ENCODE peak calls at places on chromosome 18, in six cellular contexts. One of them, this sample, is unnamed.

GRCh38 chr18:22494771-22495170 is 77.1 kb upstream of the CTAGE1 start:
- DNase-seq in mesenchymal stem cell: peak; percentile 45
- DNase-seq in IMR-90: peak; percentile 64
- DNase-seq in H9: no peak
- DNase-seq in H1: no peak
- DNase-seq in mesendoderm: no peak
- DNase-seq in this sample: no peak

GRCh38 chr18:34742761-34743366 is 32.8 kb downstream of the DTNA start:
- DNase-seq in mesenchymal stem cell: no peak
- DNase-seq in IMR-90: no peak
- DNase-seq in H9: no peak
- DNase-seq in H1: no peak
- DNase-seq in mesendoderm: no peak
- DNase-seq in this sample: no peak

GRCh38 chr18:32425466-32425865 is 45.2 kb downstream of the GAREM1 start:
- DNase-seq in mesenchymal stem cell: peak; percentile 76
- DNase-seq in IMR-90: peak; percentile 60
- DNase-seq in H9: no peak
- DNase-seq in H1: no peak
- DNase-seq in mesendoderm: no peak
- DNase-seq in this sample: no peak

GRCh38 chr18:71485578-71485977 is 1058.6 kb downstream of the CBLN2 start:
- DNase-seq in mesenchymal stem cell: no peak
- DNase-seq in IMR-90: no peak
- DNase-seq in H9: no peak
- DNase-seq in H1: no peak
- DNase-seq in mesendoderm: no peak
- DNase-seq in this sample: no peak

GRCh38 chr18:49731421-49731841 is 81.9 kb downstream of the ACAA2 start:
- DNase-seq in mesenchymal stem cell: no peak
- DNase-seq in IMR-90: no peak
- DNase-seq in H9: no peak
- DNase-seq in H1: no peak
- DNase-seq in mesendoderm: no peak
- DNase-seq in this sample: no peak

GRCh38 chr18:10064267-10064666 is 150.5 kb downstream of the VAPA start:
- DNase-seq in mesenchymal stem cell: no peak
- DNase-seq in IMR-90: no peak
- DNase-seq in H9: no peak
- DNase-seq in H1: no peak
- DNase-seq in mesendoderm: no peak
- DNase-seq in this sample: no peak

GRCh38 chr18:80070825-80071224 is 36.6 kb downstream of the RBFA start:
- DNase-seq in mesenchymal stem cell: no peak
- DNase-seq in IMR-90: no peak
- DNase-seq in H9: no peak
- DNase-seq in H1: no peak
- DNase-seq in mesendoderm: peak; percentile 15
- DNase-seq in this sample: no peak

GRCh38 chr18:46623541-46623940 is 33.5 kb downstream of the LOXHD1 start:
- DNase-seq in mesenchymal stem cell: no peak
- DNase-seq in IMR-90: no peak
- DNase-seq in H9: no peak
- DNase-seq in H1: no peak
- DNase-seq in mesendoderm: no peak
- DNase-seq in this sample: no peak

GRCh38 chr18:12007063-12007462 is 25.8 kb downstream of the IMPA2 start:
- DNase-seq in mesenchymal stem cell: no peak
- DNase-seq in IMR-90: no peak
- DNase-seq in H9: no peak
- DNase-seq in H1: no peak
- DNase-seq in mesendoderm: no peak
- DNase-seq in this sample: no peak

GRCh38 chr18:3898866-3899613 is 449.1 kb downstream of the TGIF1 start:
- DNase-seq in mesenchymal stem cell: no peak
- DNase-seq in IMR-90: no peak
- DNase-seq in H9: no peak
- DNase-seq in H1: no peak
- DNase-seq in mesendoderm: no peak
- DNase-seq in this sample: no peak

GRCh38 chr18:80034852-80035406 is 695 bp downstream of the RBFA start:
- DNase-seq in mesenchymal stem cell: peak; percentile 6
- DNase-seq in IMR-90: no peak
- DNase-seq in H9: no peak
- DNase-seq in H1: no peak
- DNase-seq in mesendoderm: no peak
- DNase-seq in this sample: no peak

GRCh38 chr18:12960846-12961397 is 13.1 kb downstream of the SEH1L start:
- DNase-seq in mesenchymal stem cell: no peak
- DNase-seq in IMR-90: no peak
- DNase-seq in H9: no peak
- DNase-seq in H1: no peak
- DNase-seq in mesendoderm: no peak
- DNase-seq in this sample: no peak

GRCh38 chr18:55386545-55386944 is 201.4 kb downstream of the TCF4 start:
- DNase-seq in mesenchymal stem cell: no peak
- DNase-seq in IMR-90: no peak
- DNase-seq in H9: no peak
- DNase-seq in H1: no peak
- DNase-seq in mesendoderm: peak; percentile 31
- DNase-seq in this sample: no peak

GRCh38 chr18:50397023-50397422 is 22.2 kb downstream of the SKA1 start:
- DNase-seq in mesenchymal stem cell: no peak
- DNase-seq in IMR-90: no peak
- DNase-seq in H9: no peak
- DNase-seq in H1: no peak
- DNase-seq in mesendoderm: peak; percentile 34
- DNase-seq in this sample: no peak

GRCh38 chr18:3044931-3045698 is 32.2 kb upstream of the LPIN2 start:
- DNase-seq in mesenchymal stem cell: no peak
- DNase-seq in IMR-90: no peak
- DNase-seq in H9: no peak
- DNase-seq in H1: no peak
- DNase-seq in mesendoderm: no peak
- DNase-seq in this sample: no peak

GRCh38 chr18:63421514-63421913 is 762 bp downstream of the VPS4B start:
- DNase-seq in mesenchymal stem cell: peak; percentile 37
- DNase-seq in IMR-90: no peak
- DNase-seq in H9: no peak
- DNase-seq in H1: no peak
- DNase-seq in mesendoderm: no peak
- DNase-seq in this sample: no peak

GRCh38 chr18:30451976-30452375 is 590.6 kb downstream of the DSC3 start:
- DNase-seq in mesenchymal stem cell: no peak
- DNase-seq in IMR-90: no peak
- DNase-seq in H9: no peak
- DNase-seq in H1: no peak
- DNase-seq in mesendoderm: no peak
- DNase-seq in this sample: no peak

GRCh38 chr18:76982038-76982437 is 150.5 kb downstream of the MBP start:
- DNase-seq in mesenchymal stem cell: no peak
- DNase-seq in IMR-90: no peak
- DNase-seq in H9: no peak
- DNase-seq in H1: no peak
- DNase-seq in mesendoderm: no peak
- DNase-seq in this sample: no peak

GRCh38 chr18:70228546-70228945 is 23.1 kb upstream of the RTTN start:
- DNase-seq in mesenchymal stem cell: no peak
- DNase-seq in IMR-90: no peak
- DNase-seq in H9: no peak
- DNase-seq in H1: no peak
- DNase-seq in mesendoderm: no peak
- DNase-seq in this sample: no peak

DNA sequence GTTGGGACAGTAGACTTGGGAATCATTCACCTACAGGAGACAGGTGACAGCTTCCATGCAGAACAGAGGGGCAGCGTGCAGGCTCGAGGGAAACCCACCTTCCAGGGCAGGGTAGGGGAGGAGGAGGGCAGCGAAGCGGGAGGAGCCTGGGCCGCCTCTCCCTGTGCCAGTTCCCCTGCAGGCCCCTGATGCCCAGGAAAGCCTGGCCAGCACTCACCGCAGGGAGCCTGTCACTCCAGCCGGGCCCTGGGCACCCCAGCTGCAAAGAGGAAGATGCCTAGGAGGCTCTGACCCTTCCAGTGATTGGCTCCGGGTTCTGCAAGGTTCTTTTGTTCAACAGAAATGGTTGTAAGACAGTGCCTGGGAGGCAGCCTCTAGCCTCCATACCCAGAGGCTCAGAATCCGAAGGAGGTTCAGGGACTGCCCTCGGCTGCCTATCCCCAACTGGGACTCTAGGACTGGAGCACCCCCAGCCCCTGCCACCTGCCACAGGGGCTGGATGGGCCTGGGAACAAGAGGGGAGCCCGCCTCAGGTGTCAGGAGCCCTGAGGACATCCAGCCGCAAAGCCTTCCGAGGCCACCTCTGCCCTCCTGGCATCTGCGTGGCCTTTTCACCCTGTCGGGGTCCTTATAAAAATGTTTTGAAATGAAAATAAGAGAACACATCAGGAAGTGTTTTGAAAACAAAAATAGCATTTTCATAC is 103.2 kb downstream of the PTGR3 start:
- DNase-seq in mesenchymal stem cell: no peak
- DNase-seq in IMR-90: no peak
- DNase-seq in H9: no peak
- DNase-seq in H1: no peak
- DNase-seq in mesendoderm: no peak
- DNase-seq in this sample: no peak
- H2BK15ac ChIP-seq in mesenchymal stem cell: no peak overlapping the region
- H2BK15ac ChIP-seq in IMR-90: no peak overlapping the region
- H2BK15ac ChIP-seq in H9: no peak overlapping the region
- H2BK15ac ChIP-seq in H1: no peak overlapping the region
- H2BK15ac ChIP-seq in mesendoderm: no peak overlapping the region
- H2BK15ac ChIP-seq in this sample: no peak overlapping the region

DNA sequence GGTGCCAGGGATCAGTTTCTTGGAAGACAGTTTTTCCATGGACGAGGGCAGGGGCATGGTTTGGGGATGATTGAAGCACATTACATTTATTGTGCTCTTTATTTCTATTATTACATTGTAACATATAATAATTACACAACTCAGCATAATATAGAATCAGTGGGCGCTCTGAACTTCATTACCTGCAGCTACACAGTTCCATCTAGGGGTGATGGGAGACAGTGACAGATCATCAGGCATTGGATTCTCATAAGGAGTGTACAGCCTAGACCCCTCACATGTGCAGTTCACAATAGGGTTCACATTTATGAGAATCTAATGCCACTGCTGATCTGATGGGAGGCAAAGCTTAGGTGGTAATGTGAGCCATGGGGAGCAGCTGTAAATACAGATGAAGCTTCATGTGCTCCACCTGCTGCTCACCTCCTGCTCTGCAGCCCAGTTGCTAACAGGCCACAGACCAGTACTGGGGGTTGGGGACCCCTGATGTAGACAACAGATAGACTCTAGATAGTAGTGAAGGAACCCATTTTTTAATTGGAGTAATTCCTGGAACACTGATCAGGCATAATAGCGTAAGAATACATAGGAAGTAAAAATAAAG is 41.5 kb upstream of the MC4R start:
- DNase-seq in mesenchymal stem cell: peak; percentile 38
- DNase-seq in IMR-90: peak; percentile 7
- DNase-seq in H9: peak; percentile 61
- DNase-seq in H1: peak; percentile 3
- DNase-seq in mesendoderm: peak; percentile 49
- DNase-seq in this sample: no peak
- H4K8ac ChIP-seq in mesenchymal stem cell: no peak overlapping the region
- H4K8ac ChIP-seq in IMR-90: no peak overlapping the region
- H4K8ac ChIP-seq in H9: no peak overlapping the region
- H4K8ac ChIP-seq in H1: no peak overlapping the region
- H4K8ac ChIP-seq in mesendoderm: no peak overlapping the region
- H4K8ac ChIP-seq in this sample: no peak overlapping the region

DNA sequence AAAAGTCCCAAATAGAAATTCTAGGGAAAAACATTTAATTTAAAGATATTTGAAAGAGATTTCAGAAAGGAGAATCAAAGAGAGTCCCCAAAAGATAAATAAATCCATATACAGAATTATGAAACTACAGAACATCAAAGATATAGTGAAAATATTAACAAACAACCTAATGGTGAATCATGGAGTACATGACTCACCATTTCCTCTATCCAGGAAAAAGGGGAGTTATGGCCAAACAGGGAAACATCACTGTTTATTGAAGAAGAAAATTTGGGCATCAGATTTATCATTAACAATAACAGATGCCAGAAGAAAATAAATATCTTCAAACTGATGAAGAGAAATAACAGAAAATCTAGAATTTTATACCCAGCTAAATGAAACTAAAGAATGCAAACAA is 448.3 kb downstream of the CDH2 start:
- DNase-seq in mesenchymal stem cell: no peak
- DNase-seq in IMR-90: no peak
- DNase-seq in H9: no peak
- DNase-seq in H1: no peak
- DNase-seq in mesendoderm: no peak
- DNase-seq in this sample: no peak
- H2BK15ac ChIP-seq in mesenchymal stem cell: no peak overlapping the region
- H2BK15ac ChIP-seq in IMR-90: no peak overlapping the region
- H2BK15ac ChIP-seq in H9: no peak overlapping the region
- H2BK15ac ChIP-seq in H1: no peak overlapping the region
- H2BK15ac ChIP-seq in mesendoderm: no peak overlapping the region
- H2BK15ac ChIP-seq in this sample: no peak overlapping the region

DNA sequence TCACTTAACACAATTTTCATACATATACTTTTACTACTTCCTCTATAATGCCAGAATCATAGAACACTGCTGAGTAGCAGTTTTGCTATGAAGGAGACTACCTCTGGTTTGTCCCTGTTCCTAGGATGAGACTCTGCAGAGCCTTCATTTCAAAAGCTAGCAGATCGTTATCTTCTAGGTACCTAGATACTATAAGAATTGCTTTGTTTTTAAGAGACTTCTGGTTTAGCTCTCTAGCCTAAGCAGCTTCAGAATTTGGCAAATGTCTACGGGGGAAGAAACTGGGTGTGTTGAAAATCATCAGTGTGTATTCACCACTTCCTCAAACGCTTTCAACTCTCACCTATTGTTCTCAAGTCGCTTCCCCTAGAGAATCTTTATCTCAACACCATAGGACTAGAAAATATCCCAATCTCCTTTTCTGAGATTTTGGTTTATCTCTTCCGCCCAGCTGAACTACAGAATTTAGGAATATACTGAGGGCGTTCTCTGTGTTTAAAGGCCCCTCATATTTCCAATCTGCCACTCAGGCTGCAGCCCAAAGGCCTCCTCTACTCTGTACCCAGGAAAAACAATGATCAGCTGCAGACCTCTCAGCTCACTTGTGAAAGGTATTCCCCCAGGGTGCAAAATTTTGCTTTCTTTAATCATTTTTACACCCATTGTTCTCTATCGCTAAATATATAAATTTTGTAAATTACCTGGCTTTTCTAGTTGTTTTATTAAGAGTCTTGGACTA is 28.7 kb downstream of the SMAD2 start:
- DNase-seq in mesenchymal stem cell: no peak
- DNase-seq in IMR-90: no peak
- DNase-seq in H9: no peak
- DNase-seq in H1: no peak
- DNase-seq in mesendoderm: peak; percentile 96
- DNase-seq in this sample: no peak
- H4K8ac ChIP-seq in mesenchymal stem cell: no peak overlapping the region
- H4K8ac ChIP-seq in IMR-90: no peak overlapping the region
- H4K8ac ChIP-seq in H9: no peak overlapping the region
- H4K8ac ChIP-seq in H1: no peak overlapping the region
- H4K8ac ChIP-seq in mesendoderm: no peak overlapping the region
- H4K8ac ChIP-seq in this sample: no peak overlapping the region